ENCODE peak calls at places on chromosomes 11 and 22, in ten cellular contexts. Y is cardiac muscle cell; R is RWPE1; X is endodermal cell; Z is uterus; C is body of pancreas; H is lower lobe of right lung; Q is colonic mucosa; J is naive thymus-derived CD4-positive, alpha-beta T cell; G is thoracic aorta. A is an unnamed sample.
A peak's percentile ranks its signal among the peaks of the same experiment; 100 is the strongest.

GRCh38 chr11:63999349-64000025 is 13.2 kb downstream of the OTUB1 start:
- DNase-seq in Y (peak; percentile 74), R (peak; percentile 98), X (peak; percentile 94), Z (peak; percentile 56), C (peak; percentile 45), H (peak; percentile 63), Q (peak; percentile 79), J (peak; percentile 52), G (peak; percentile 16), A (peak; percentile 95)

GRCh38 chr11:15055620-15056356 is 17.6 kb upstream of the CALCB start:
- DNase-seq in Y (no peak), R (no peak), X (no peak), Z (no peak), C (no peak), H (no peak), Q (no peak), J (no peak), G (no peak), A (no peak)

GRCh38 chr22:39689421-39689820 is 118.9 kb downstream of the CACNA1I start:
- DNase-seq in Y (no peak), R (no peak), X (no peak), Z (no peak), C (no peak), H (no peak), Q (no peak), J (no peak), G (no peak), A (no peak)

GRCh38 chr11:26842883-26843282 is 121.0 kb upstream of the SLC5A12 start:
- DNase-seq in Y (no peak), R (no peak), X (no peak), Z (no peak), C (no peak), H (no peak), Q (no peak), J (no peak), G (no peak), A (no peak)

GRCh38 chr22:48504519-48505140 is 1323.0 kb downstream of the BRD1 start:
- DNase-seq in Y (no peak), R (no peak), X (no peak), Z (no peak), C (no peak), H (peak; percentile 20), Q (no peak), J (no peak), G (no peak), A (no peak)

GRCh38 chr11:1820463-1821325 is 14.1 kb upstream of the SYT8 start:
- DNase-seq in Y (no peak), R (peak; percentile 77), X (no peak), Z (no peak), C (no peak), H (no peak), Q (no peak), J (no peak), G (no peak), A (no peak)

GRCh38 chr11:81218440-81218839 is 1515.2 kb downstream of the FAM181B start:
- DNase-seq in Y (no peak), R (no peak), X (no peak), Z (no peak), C (no peak), H (no peak), Q (no peak), J (no peak), G (no peak), A (no peak)

GRCh38 chr11:10588904-10589303 is 20.4 kb upstream of the LYVE1 start:
- DNase-seq in Y (no peak), R (no peak), X (no peak), Z (no peak), C (no peak), H (no peak), Q (no peak), J (no peak), G (no peak), A (no peak)

GRCh38 chr22:17844150-17844549 is 69.9 kb upstream of the BID start:
- DNase-seq in Y (no peak), R (no peak), X (no peak), Z (no peak), C (no peak), H (no peak), Q (no peak), J (no peak), G (no peak), A (no peak)

GRCh38 chr11:92098172-92098571 is 126.4 kb upstream of the FAT3 start:
- DNase-seq in Y (peak; percentile 1), R (no peak), X (no peak), Z (no peak), C (no peak), H (no peak), Q (no peak), J (no peak), G (no peak), A (no peak)

GRCh38 chr11:72767203-72768062 is 15.2 kb upstream of the ARAP1 start:
- DNase-seq in Y (no peak), R (no peak), X (no peak), Z (no peak), C (no peak), H (no peak), Q (no peak), J (no peak), G (no peak), A (no peak)

DNA sequence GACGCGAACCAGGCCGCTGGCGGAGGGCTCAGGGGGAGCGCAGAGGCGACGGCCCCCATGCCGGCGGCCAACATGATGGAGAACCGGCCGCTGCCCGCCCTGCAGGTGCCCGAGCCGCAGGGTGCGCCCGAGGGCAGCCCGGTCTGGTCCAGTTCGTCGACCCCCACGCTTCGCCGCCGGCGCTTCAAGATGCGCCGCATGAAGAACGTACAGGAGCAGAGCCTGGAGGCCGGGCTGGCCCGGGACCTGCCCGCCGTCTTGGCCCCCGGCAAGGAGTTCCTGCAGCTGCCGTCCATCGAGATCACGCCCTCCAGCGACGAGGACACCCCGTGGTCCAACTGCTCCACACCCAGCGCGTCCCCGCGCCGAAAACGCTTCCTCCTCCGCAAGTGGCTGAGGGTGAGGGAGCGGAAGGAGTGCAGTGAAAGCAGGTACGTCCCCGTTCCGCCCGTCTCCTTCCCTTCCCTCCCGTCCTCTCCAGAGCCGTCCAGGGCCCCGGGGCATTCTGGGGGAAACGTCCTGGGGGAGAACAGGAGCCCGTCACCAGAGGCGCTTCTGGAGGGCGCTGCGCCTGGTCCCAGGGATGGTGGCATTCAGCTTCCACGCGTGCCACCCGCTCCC is 777 bp downstream of the GRAMD1B start:
- DNase-seq in Y (peak; percentile 57), R (peak; percentile 7), X (peak; percentile 88), Z (no peak), C (peak; percentile 24), H (peak; percentile 91), Q (peak; percentile 59), J (peak; percentile 55), G (no peak), A (peak; percentile 19)
- H3K27ac ChIP-seq in Y (peak overlapping the region; percentile 82), R (no peak overlapping the region), X (peak overlapping the region; percentile 29), Z (no peak overlapping the region), C (peak overlapping the region; percentile 64), H (peak overlapping the region; percentile 84), Q (peak overlapping the region; percentile 53), J (peak overlapping the region; percentile 60), G (no peak overlapping the region), A (peak overlapping the region; percentile 18)

DNA sequence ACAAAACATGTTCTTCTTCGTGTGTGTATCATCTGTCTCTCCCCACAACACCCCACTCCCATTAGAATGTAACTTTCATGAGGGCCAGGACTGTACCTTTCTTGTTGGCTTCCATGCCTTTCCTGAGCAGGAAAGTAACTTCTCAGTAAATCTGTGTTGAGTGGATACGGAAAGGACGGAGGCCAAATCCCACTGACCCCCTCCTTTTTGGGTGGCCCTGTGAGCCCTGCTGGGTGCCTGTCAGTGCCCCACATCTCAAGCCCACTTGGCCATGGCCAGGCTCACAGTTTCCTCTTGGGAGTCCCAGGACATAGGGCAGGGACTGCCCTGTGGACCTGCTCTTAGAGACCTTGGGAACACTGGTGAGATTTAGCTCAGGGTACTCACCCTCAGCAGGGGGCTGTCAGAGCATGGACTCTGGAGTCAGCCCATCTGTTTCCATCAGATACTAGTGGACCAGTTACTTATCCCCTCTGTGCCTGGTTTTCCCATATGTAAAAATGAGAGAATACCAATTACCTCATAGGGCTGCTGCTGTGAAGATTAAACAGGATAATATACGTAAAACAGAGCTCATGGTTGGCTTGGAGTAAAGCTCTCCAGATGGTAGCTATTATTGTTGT is 1.1 kb upstream of the C11orf96 start:
- DNase-seq in Y (no peak), R (no peak), X (no peak), Z (peak; percentile 32), C (no peak), H (no peak), Q (no peak), J (no peak), G (no peak), A (no peak)
- H3K27ac ChIP-seq in Y (peak overlapping the region; percentile 76), R (no peak overlapping the region), X (no peak overlapping the region), Z (peak overlapping the region; percentile 94), C (no peak overlapping the region), H (peak overlapping the region; percentile 84), Q (no peak overlapping the region), J (no peak overlapping the region), G (peak overlapping the region; percentile 86), A (peak overlapping the region; percentile 62)

DNA sequence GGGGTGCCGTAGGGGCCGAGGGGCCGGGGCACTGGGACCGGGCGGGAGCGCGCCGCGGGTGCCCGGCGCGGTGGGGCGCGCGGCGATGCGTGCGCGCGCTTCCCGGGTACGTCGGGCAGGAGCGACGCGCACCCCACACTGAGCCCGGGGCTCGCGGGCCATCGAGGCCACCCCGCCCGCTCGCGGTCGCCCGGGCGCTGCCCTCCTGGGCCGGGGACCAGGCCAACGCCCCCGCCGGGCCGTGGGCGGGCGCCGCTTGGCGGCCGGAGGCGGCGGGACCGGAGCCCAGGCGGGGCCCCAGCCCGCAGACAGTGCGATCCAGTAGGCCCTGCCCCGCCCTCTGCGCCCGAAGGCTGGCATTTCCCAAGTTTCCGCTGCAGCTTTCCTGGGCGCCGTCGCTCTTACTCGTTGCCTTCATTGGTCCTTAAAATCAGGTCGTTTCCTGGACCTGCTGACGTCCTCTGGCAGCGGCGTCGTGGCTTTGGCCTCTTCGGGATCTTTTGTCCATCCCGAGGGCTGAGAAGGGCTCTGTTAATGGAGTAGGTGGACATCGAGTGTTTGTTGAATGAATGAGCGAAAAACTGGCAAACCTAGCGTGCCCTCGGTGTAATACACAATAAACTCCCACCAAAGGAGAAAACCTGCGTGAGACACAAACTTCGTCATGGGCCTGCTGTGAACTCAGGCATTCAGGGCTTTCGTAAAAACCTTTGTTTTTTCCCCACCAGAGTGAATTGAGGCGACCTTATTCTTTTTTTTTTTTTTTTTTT is 638 bp downstream of the PARVA start:
- DNase-seq in Y (peak; percentile 81), R (peak; percentile 69), X (peak; percentile 93), Z (peak; percentile 73), C (peak; percentile 87), H (peak; percentile 87), Q (peak; percentile 86), J (peak; percentile 27), G (peak; percentile 32), A (peak; percentile 58)
- H3K27ac ChIP-seq in Y (peak overlapping the region; percentile 99), R (peak overlapping the region; percentile 91), X (peak overlapping the region; percentile 90), Z (peak overlapping the region; percentile 99), C (peak overlapping the region; percentile 98), H (peak overlapping the region; percentile 96), Q (peak overlapping the region; percentile 97), J (no peak overlapping the region), G (peak overlapping the region; percentile 98), A (peak overlapping the region; percentile 95)

DNA sequence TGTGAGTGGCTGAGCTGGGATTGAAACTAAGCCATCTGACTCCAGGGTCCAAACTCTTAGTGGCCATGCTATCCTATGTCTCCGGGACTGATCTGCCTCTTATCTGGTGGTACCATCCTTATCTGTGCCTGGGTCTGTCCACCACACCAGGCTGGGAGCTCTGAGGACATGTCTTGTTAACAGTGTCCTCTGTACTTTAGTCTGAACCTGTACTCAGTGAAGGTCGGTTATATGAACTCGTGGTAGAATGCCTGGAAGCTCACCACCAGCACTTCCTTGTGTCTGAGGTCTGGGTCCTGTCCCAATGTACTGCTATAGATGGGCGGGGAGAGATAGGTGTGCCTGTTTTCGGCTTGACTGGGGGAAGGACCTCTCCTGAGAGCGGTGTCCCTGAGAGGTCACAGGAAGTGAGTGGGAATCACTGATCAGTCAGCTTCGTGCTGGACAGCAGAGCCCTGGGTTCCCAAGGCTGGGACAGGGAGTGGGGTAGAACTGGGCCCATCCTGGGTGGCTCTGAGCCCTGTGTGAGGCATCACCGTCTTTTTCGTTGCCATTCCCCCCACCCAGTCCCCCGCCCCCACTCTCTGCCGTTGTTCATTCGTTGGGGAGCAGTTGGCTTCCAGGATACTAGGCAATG is 8.9 kb downstream of the MYO7A start:
- DNase-seq in Y (no peak), R (no peak), X (no peak), Z (no peak), C (no peak), H (no peak), Q (no peak), J (no peak), G (no peak), A (no peak)
- H3K27ac ChIP-seq in Y (no peak overlapping the region), R (no peak overlapping the region), X (no peak overlapping the region), Z (no peak overlapping the region), C (no peak overlapping the region), H (no peak overlapping the region), Q (no peak overlapping the region), J (no peak overlapping the region), G (no peak overlapping the region), A (no peak overlapping the region)

A was measured in prostate gland.